ENCODE peak calls at places on chromosomes 6 and 20, in nine cellular contexts. Z is left lung; T is CD8-positive, alpha-beta T cell; W is IMR-90; G is endodermal cell; P is H1; R is astrocyte; L is body of pancreas; Q is tibial nerve. B is an unnamed sample. For H3K4me1, the result is how much of the 10 kb centered on the place peaks cover.

GRCh38 chr20:44714701-44715494 is at the start of gene CCN5:
- DNase-seq in Z (peak), T (no peak), W (peak), G (no peak), P (no peak), R (peak), L (peak), Q (peak), B (no peak)

GRCh38 chr20:64071341-64072332 is 7.7 kb downstream of the RGS19 start:
- DNase-seq in Z (no peak), T (no peak), W (no peak), G (no peak), P (no peak), R (no peak), L (no peak), Q (no peak), B (no peak)

GRCh38 chr20:50701055-50701963 is 10.0 kb upstream of the RIPOR3 start:
- DNase-seq in Z (no peak), T (no peak), W (no peak), G (no peak), P (no peak), R (no peak), L (no peak), Q (no peak), B (no peak)

GRCh38 chr6:10099086-10099499 is 315.8 kb downstream of the TFAP2A start:
- DNase-seq in Z (no peak), T (no peak), W (no peak), G (peak), P (peak), R (no peak), L (peak), Q (no peak), B (no peak)

GRCh38 chr6:166488081-166488685 is 98.3 kb downstream of the RAMACL start:
- DNase-seq in Z (peak), T (peak), W (peak), G (no peak), P (no peak), R (no peak), L (no peak), Q (peak), B (no peak)

GRCh38 chr20:46791722-46792416 is 82.4 kb downstream of the SLC2A10 start:
- DNase-seq in Z (no peak), T (no peak), W (no peak), G (no peak), P (no peak), R (no peak), L (no peak), Q (no peak), B (no peak)

GRCh38 chr20:54027704-54028103 is 42.7 kb downstream of the BCAS1 start:
- DNase-seq in Z (no peak), T (no peak), W (no peak), G (no peak), P (no peak), R (no peak), L (no peak), Q (no peak), B (no peak)

GRCh38 chr6:145621776-145622175 is 113.5 kb downstream of the EPM2A start:
- DNase-seq in Z (no peak), T (no peak), W (no peak), G (no peak), P (no peak), R (no peak), L (no peak), Q (no peak), B (no peak)

GRCh38 chr6:107554326-107554725 is 64.4 kb downstream of the SOBP start:
- DNase-seq in Z (no peak), T (no peak), W (no peak), G (no peak), P (no peak), R (no peak), L (no peak), Q (no peak), B (no peak)

GRCh38 chr6:69631552-69632346 is 165.1 kb downstream of the LMBRD1 start:
- DNase-seq in Z (no peak), T (no peak), W (no peak), G (no peak), P (no peak), R (no peak), L (no peak), Q (no peak), B (no peak)

GRCh38 chr20:37524221-37524700 is 3.2 kb downstream of the NNAT start:
- DNase-seq in Z (no peak), T (no peak), W (no peak), G (peak), P (no peak), R (no peak), L (no peak), Q (no peak), B (no peak)

GRCh38 chr6:159169557-159170332 is 545 bp downstream of the FNDC1 start:
- DNase-seq in Z (no peak), T (no peak), W (peak), G (peak), P (peak), R (peak), L (no peak), Q (no peak), B (no peak)

GRCh38 chr20:63224272-63225081 is 8.5 kb upstream of the YTHDF1 start:
- DNase-seq in Z (no peak), T (no peak), W (peak), G (peak), P (no peak), R (peak), L (peak), Q (no peak), B (no peak)

GRCh38 chr6:16324622-16325225 is 86.3 kb downstream of the GMPR start:
- DNase-seq in Z (no peak), T (no peak), W (peak), G (peak), P (no peak), R (peak), L (no peak), Q (no peak), B (no peak)

GRCh38 chr6:35368038-35368887 is 25.9 kb downstream of the PPARD start:
- DNase-seq in Z (no peak), T (no peak), W (peak), G (no peak), P (no peak), R (peak), L (no peak), Q (no peak), B (peak)

GRCh38 chr6:128121190-128121589 is 220.3 kb upstream of the THEMIS start:
- DNase-seq in Z (no peak), T (no peak), W (no peak), G (no peak), P (no peak), R (no peak), L (no peak), Q (no peak), B (no peak)

GRCh38 chr6:109449064-109449788 is 6.3 kb downstream of the MICAL1 start:
- DNase-seq in Z (no peak), T (no peak), W (no peak), G (no peak), P (no peak), R (no peak), L (no peak), Q (no peak), B (no peak)

GRCh38 chr6:85081102-85081501 is 316.7 kb upstream of the TBX18 start:
- DNase-seq in Z (no peak), T (no peak), W (no peak), G (no peak), P (no peak), R (no peak), L (no peak), Q (no peak), B (no peak)

GRCh38 chr20:51211191-51211590 is 188.3 kb upstream of the KCNG1 start:
- DNase-seq in Z (no peak), T (no peak), W (no peak), G (peak), P (no peak), R (no peak), L (no peak), Q (no peak), B (no peak)

GRCh38 chr6:125747589-125748533 is 1.6 kb upstream of the HEY2 start:
- DNase-seq in Z (peak), T (peak), W (no peak), G (peak), P (peak), R (no peak), L (peak), Q (no peak), B (peak)

GRCh38 chr6:134882426-134883038 is 67.4 kb downstream of the ALDH8A1 start:
- DNase-seq in Z (peak), T (peak), W (peak), G (peak), P (peak), R (peak), L (peak), Q (peak), B (peak)

GRCh38 chr6:13818341-13818740 is 4.0 kb upstream of the MCUR1 start:
- DNase-seq in Z (no peak), T (no peak), W (no peak), G (no peak), P (no peak), R (no peak), L (no peak), Q (no peak), B (no peak)

GRCh38 chr20:51338692-51339440 is 203.7 kb downstream of the NFATC2 start:
- DNase-seq in Z (no peak), T (no peak), W (peak), G (no peak), P (no peak), R (peak), L (no peak), Q (no peak), B (no peak)

GRCh38 chr6:140669321-140669720 is 1294.9 kb upstream of the CITED2 start:
- DNase-seq in Z (no peak), T (no peak), W (peak), G (no peak), P (no peak), R (peak), L (no peak), Q (no peak), B (no peak)

GRCh38 chr6:105539879-105540278 is 137.0 kb upstream of the PREP start:
- DNase-seq in Z (no peak), T (no peak), W (no peak), G (no peak), P (no peak), R (no peak), L (no peak), Q (no peak), B (no peak)

GRCh38 chr6:147040521-147040920 is 163.7 kb upstream of the STXBP5 start:
- DNase-seq in Z (no peak), T (no peak), W (no peak), G (no peak), P (no peak), R (no peak), L (no peak), Q (no peak), B (no peak)

GRCh38 chr20:60648556-60648955 is 603.5 kb upstream of the CDH4 start:
- DNase-seq in Z (no peak), T (no peak), W (no peak), G (no peak), P (no peak), R (no peak), L (no peak), Q (no peak), B (no peak)

GRCh38 chr20:17957505-17958325 is 10.9 kb downstream of the SNX5 start:
- DNase-seq in Z (no peak), T (no peak), W (peak), G (no peak), P (no peak), R (no peak), L (no peak), Q (no peak), B (no peak)

GRCh38 chr6:111628117-111628866 is 22.6 kb upstream of the TRAF3IP2 start:
- DNase-seq in Z (no peak), T (no peak), W (no peak), G (no peak), P (no peak), R (no peak), L (no peak), Q (no peak), B (no peak)

GRCh38 chr6:126112171-126112632 is 125.9 kb downstream of the TRMT11 start:
- DNase-seq in Z (no peak), T (no peak), W (peak), G (no peak), P (no peak), R (peak), L (no peak), Q (no peak), B (no peak)

GRCh38 chr6:89952361-89952680 is 58.1 kb downstream of the GJA10 start:
- DNase-seq in Z (no peak), T (no peak), W (no peak), G (no peak), P (no peak), R (no peak), L (no peak), Q (no peak), B (no peak)

GRCh38 chr6:43724914-43725642 is 37.5 kb upstream of the MRPS18A start:
- DNase-seq in Z (peak), T (peak), W (peak), G (no peak), P (no peak), R (peak), L (peak), Q (peak), B (peak)

GRCh38 chr6:132666118-132666517 is 7.1 kb upstream of the TAAR1 start:
- DNase-seq in Z (no peak), T (no peak), W (no peak), G (no peak), P (no peak), R (no peak), L (no peak), Q (no peak), B (no peak)

GRCh38 chr6:165574770-165575549 is 88.1 kb downstream of the PDE10A start:
- DNase-seq in Z (no peak), T (no peak), W (peak), G (no peak), P (no peak), R (peak), L (no peak), Q (no peak), B (no peak)

GRCh38 chr6:81075974-81076373 is 676.5 kb downstream of the TENT5A start:
- DNase-seq in Z (no peak), T (no peak), W (peak), G (peak), P (no peak), R (peak), L (no peak), Q (no peak), B (no peak)

GRCh38 chr6:13508711-13509705 is 21.6 kb upstream of the GFOD1 start:
- DNase-seq in Z (no peak), T (no peak), W (peak), G (no peak), P (peak), R (peak), L (no peak), Q (no peak), B (no peak)

DNA sequence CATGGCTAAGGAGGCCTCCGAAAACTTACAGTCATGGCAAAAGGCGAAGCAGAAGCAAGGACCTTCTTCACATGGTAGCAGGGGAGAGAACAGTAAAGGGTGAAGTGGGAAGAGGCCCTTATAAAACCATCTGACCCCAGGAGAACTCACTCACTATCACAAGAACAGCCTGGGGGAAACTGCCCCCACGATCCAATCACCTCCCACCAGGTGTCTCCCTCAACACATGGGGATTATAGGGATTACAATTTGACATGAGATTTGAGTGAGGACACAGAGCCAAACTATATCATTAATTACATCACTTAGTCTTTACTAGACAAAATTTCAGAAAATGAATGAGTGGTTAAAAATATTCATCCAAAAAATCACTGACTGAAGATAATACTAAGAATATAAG is 453.6 kb downstream of the COL12A1 start:
- DNase-seq in Z (no peak), T (no peak), W (no peak), G (peak), P (no peak), R (no peak), L (no peak), Q (no peak), B (no peak)
- TF ChIP-seq CTCF in Z (no peak), T (no peak), W (no peak), G (peak), P (no peak), R (no peak), L (no peak), Q (no peak), B (peak)

GRCh38 chr20:40773376-40773775 is 84.3 kb upstream of the MAFB start:
- DNase-seq in Z (no peak), T (peak), W (no peak), G (no peak), P (peak), R (no peak), L (no peak), Q (no peak), B (no peak)
- H3K4me1 ChIP-seq in Z (under half), T (under half), W (under half), G (under half), P (under half), R (under half), L (under half), Q (under half), B (under half)

DNA sequence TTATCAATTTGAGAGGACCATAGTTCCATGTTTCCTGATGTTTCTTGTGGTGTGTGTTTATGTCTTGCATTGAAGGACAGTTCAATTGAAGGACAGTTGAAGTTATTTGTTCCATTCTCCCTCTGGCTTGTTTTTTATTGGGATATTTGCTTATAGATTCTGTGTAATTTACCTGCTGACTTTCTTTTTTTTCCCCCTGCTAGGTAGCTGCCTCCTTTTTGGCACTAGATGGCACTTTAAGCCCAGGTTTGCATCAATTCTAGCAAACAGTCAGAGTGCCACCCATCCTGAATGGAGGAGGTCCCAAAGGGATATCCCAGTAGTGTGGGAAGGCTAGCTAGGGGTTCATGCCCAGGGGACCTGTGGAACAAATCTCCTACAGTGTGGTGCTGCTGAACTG is 78.1 kb downstream of the CFAP61 start:
- DNase-seq in Z (no peak), T (no peak), W (no peak), G (peak), P (no peak), R (no peak), L (no peak), Q (no peak), B (peak)
- TF ChIP-seq CTCF in Z (no peak), T (no peak), W (peak), G (peak), P (peak), R (no peak), L (no peak), Q (no peak), B (peak)

GRCh38 chr6:52552278-52552643 is 24.6 kb downstream of the TRAM2 start:
- DNase-seq in Z (no peak), T (no peak), W (no peak), G (no peak), P (no peak), R (no peak), L (no peak), Q (no peak), B (peak)
- H3K4me1 ChIP-seq in Z (under half), T (under half), W (half or more), G (under half), P (under half), R (half or more), L (under half), Q (under half), B (half or more)

GRCh38 chr6:61203966-61204496 is 1082.0 kb downstream of the KHDRBS2 start:
- DNase-seq in Z (no peak), T (no peak), W (no peak), G (no peak), P (no peak), R (no peak), L (no peak), Q (no peak), B (no peak)
- TF ChIP-seq CTCF in Z (no peak), T (no peak), W (no peak), G (no peak), P (no peak), R (no peak), L (no peak), Q (no peak), B (no peak)

GRCh38 chr20:23084845-23085355 is 1.2 kb downstream of the CD93 start:
- DNase-seq in Z (no peak), T (no peak), W (no peak), G (no peak), P (no peak), R (no peak), L (no peak), Q (no peak), B (no peak)

GRCh38 chr20:23085415-23086055 is 589 bp downstream of the CD93 start:
- DNase-seq in Z (no peak), T (no peak), W (no peak), G (no peak), P (no peak), R (no peak), L (no peak), Q (no peak), B (no peak)

GRCh38 chr20:23084282-23084844 is 1.8 kb downstream of the CD93 start:
- DNase-seq in Z (no peak), T (no peak), W (no peak), G (no peak), P (no peak), R (no peak), L (no peak), Q (no peak), B (no peak)

GRCh38 chr20:23082846-23083552 is 3.1 kb downstream of the CD93 start:
- DNase-seq in Z (peak), T (no peak), W (no peak), G (peak), P (no peak), R (no peak), L (peak), Q (no peak), B (no peak)

DNA sequence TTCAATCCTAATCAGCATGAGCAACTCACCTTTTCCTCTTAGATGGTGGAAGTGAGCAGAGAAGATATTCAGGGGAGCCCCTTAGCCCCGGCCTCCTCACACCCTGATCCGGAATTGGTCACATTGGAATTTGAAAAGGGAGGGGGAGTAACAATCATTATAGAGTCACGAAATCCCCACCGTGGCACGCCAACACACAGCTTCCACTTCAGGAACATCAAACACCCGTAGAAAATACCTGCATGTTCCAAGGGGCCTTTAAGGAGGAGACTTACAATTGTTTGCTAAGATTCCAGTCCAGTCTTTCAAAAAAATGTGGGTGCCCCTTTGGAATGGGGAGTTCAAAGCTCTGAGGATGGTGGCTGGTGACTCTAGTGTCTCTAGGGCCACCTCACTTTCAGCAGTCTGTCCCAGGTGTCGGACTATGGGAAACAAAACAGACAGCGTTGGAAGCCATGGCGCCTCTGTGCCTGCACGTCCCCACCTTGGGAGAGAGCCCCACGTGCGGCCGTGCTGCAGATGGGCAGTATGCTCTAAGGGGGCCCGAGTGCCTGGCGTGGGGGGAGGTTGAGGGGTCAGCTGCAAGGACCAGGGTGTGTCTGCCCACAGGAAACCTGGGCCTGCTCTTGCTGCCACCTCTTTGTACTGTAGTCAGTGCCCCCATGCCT is 2.4 kb downstream of the CD93 start:
- DNase-seq in Z (no peak), T (no peak), W (no peak), G (no peak), P (no peak), R (no peak), L (no peak), Q (no peak), B (no peak)
- H3K4me1 ChIP-seq in Z (under half), T (under half), W (under half), G (under half), P (under half), R (under half), L (under half), Q (under half), B (under half)